ENCODE peak calls at places on chromosomes 12 and 14, in nine cellular contexts. B is GM13976; I is cardiac muscle cell; U is HTR-8/SVneo; A is mesothelial cell of epicardium; K is naive thymus-derived CD4-positive, alpha-beta T cell; J is activated CD4-positive, alpha-beta T cell treated with anti-CD3 and anti-CD28 coated beads, Interleukin-2, amount 50 U/mL, for 24 hours; D is Calu3; H is NCI-H1436 treated with DMSO at 0.1 percent for 48 hours. F is an unnamed sample.

GRCh38 chr12:26434299-26434915 is 239.0 kb downstream of the SSPN start:
- DNase-seq in I (peak), K (no peak), J (no peak), B (peak), D (peak), U (peak), A (no peak), H (no peak), F (peak)

GRCh38 chr12:47828008-47828966 is 8.6 kb upstream of the HDAC7 start:
- DNase-seq in U (no peak), D (no peak), B (no peak), K (no peak), H (no peak), A (no peak), I (no peak), J (no peak), F (no peak)

GRCh38 chr12:105291531-105291930 is 39.0 kb upstream of the C12orf75 start:
- DNase-seq in B (no peak), K (no peak), J (no peak), I (no peak), H (no peak), U (no peak), A (no peak), D (no peak), F (no peak)

GRCh38 chr12:12503384-12504078 is 59.1 kb downstream of the DUSP16 start:
- DNase-seq in J (no peak), U (no peak), H (no peak), B (peak), K (no peak), A (no peak), D (no peak), I (no peak), F (no peak)

GRCh38 chr12:103668520-103668919 is 81.4 kb downstream of the STAB2 start:
- DNase-seq in B (no peak), H (no peak), U (no peak), D (no peak), A (no peak), K (no peak), J (no peak), I (no peak), F (no peak)

GRCh38 chr12:42237052-42237852 is 796 bp downstream of the YAF2 start:
- DNase-seq in U (peak), K (peak), A (peak), J (peak), H (no peak), I (peak), D (peak), B (peak), F (peak)

GRCh38 chr14:91113829-91114078 is at the start of gene DGLUCY:
- DNase-seq in J (no peak), I (peak), A (peak), U (peak), K (no peak), B (peak), H (peak), D (no peak), F (peak)

GRCh38 chr12:52690351-52691075 is 10.3 kb upstream of the KRT1 start:
- DNase-seq in I (no peak), D (no peak), B (no peak), A (no peak), U (no peak), J (no peak), H (no peak), K (no peak), F (no peak)

GRCh38 chr12:125518074-125518473 is 452.8 kb downstream of the AACS start:
- DNase-seq in B (no peak), D (peak), A (no peak), J (no peak), I (no peak), K (no peak), H (no peak), U (no peak), F (no peak)

GRCh38 chr14:97723834-97724770 is 926.9 kb downstream of the VRK1 start:
- DNase-seq in K (peak), I (no peak), D (no peak), J (no peak), H (no peak), B (no peak), U (no peak), A (no peak), F (no peak)

F was measured in GM13977.